ENCODE peak calls at places on chromosomes 12 and 14, in nine cellular contexts. V, E, F, A, Z, I, W, T and S are unnamed samples.

GRCh38 chr12:51917746-51918453 is 10.6 kb downstream of the ACVRL1 start:
- DNase-seq in Z (no peak), V (peak), E (no peak), F (no peak), W (no peak), T (no peak), A (no peak), I (no peak), S (no peak)

GRCh38 chr12:21940972-21941521 is at the start of gene ABCC9:
- DNase-seq in Z (peak), I (no peak), A (no peak), E (peak), T (peak), V (peak), W (no peak), F (no peak), S (no peak)

GRCh38 chr14:64556526-64556925 is 6.8 kb downstream of the PPP1R36 start:
- DNase-seq in V (no peak), A (no peak), T (no peak), I (no peak), F (no peak), E (no peak), Z (peak), W (peak), S (no peak)

GRCh38 chr12:20181416-20181815 is 186.9 kb upstream of the PDE3A start:
- DNase-seq in W (no peak), E (no peak), A (no peak), V (no peak), T (no peak), F (no peak), I (no peak), Z (no peak), S (no peak)

GRCh38 chr12:60308366-60309000 is 712.7 kb downstream of the SLC16A7 start:
- DNase-seq in E (no peak), W (no peak), F (no peak), V (no peak), Z (no peak), I (no peak), A (no peak), T (no peak), S (no peak)

GRCh38 chr12:100706029-100706428 is 88.5 kb upstream of the ANO4 start:
- DNase-seq in E (no peak), Z (no peak), T (no peak), V (no peak), I (no peak), W (peak), F (no peak), A (no peak), S (no peak)

GRCh38 chr14:72706485-72706884 is 187.4 kb downstream of the DPF3 start:
- DNase-seq in I (no peak), W (no peak), F (no peak), V (no peak), Z (no peak), T (no peak), A (no peak), E (no peak), S (no peak)

GRCh38 chr14:75523771-75524171 is 1.5 kb downstream of the BATF start:
- DNase-seq in Z (no peak), I (no peak), F (no peak), E (no peak), A (no peak), W (no peak), T (no peak), V (no peak), S (no peak)

GRCh38 chr12:106309671-106310313 is 7.3 kb downstream of the TCP11L2 start:
- DNase-seq in W (peak), T (no peak), I (no peak), A (no peak), V (no peak), E (no peak), Z (no peak), F (no peak), S (no peak)

GRCh38 chr12:96177013-96177412 is 17.2 kb upstream of the ELK3 start:
- DNase-seq in W (no peak), I (no peak), E (no peak), T (no peak), Z (no peak), V (no peak), F (no peak), A (no peak), S (no peak)

GRCh38 chr12:19190292-19191031 is 60.9 kb downstream of the PLEKHA5 start:
- DNase-seq in A (no peak), F (no peak), I (no peak), V (no peak), Z (no peak), T (no peak), W (no peak), E (no peak), S (no peak)

GRCh38 chr12:49944718-49945117 is 5.8 kb upstream of the AQP2 start:
- DNase-seq in Z (no peak), A (no peak), I (no peak), W (no peak), T (peak), F (no peak), V (no peak), E (no peak), S (no peak)

GRCh38 chr12:70722584-70723343 is 85.5 kb upstream of the PTPRB start:
- DNase-seq in A (no peak), E (no peak), I (no peak), W (no peak), T (no peak), F (peak), Z (peak), V (no peak), S (no peak)

GRCh38 chr14:69719501-69719951 is 47.4 kb upstream of the SRSF5 start:
- DNase-seq in Z (peak), I (no peak), W (peak), V (peak), F (no peak), E (no peak), A (peak), T (peak), S (no peak)

GRCh38 chr12:29616664-29617409 is 119.4 kb upstream of the OVCH1 start:
- DNase-seq in I (no peak), V (no peak), Z (no peak), W (no peak), A (no peak), T (no peak), E (no peak), F (no peak), S (no peak)

GRCh38 chr12:68521321-68521839 is 89.3 kb upstream of the RAP1B start:
- DNase-seq in A (no peak), I (no peak), W (peak), V (no peak), F (no peak), T (no peak), Z (no peak), E (no peak), S (no peak)

GRCh38 chr12:68521848-68522502 is 88.7 kb upstream of the RAP1B start:
- DNase-seq in I (no peak), A (no peak), E (no peak), W (no peak), F (no peak), Z (no peak), V (no peak), T (no peak), S (no peak)
- H3K27ac ChIP-seq in I (no peak), A (peak), E (no peak), W (peak), F (no peak), Z (no peak), V (no peak), T (peak), S (no peak)

GRCh38 chr12:84562331-84562730 is 350.3 kb downstream of the SLC6A15 start:
- DNase-seq in E (no peak), F (no peak), A (no peak), T (no peak), W (no peak), V (no peak), Z (no peak), I (no peak), S (no peak)

GRCh38 chr12:84561362-84561761 is 351.2 kb downstream of the SLC6A15 start:
- DNase-seq in T (no peak), F (no peak), W (no peak), Z (no peak), I (no peak), V (no peak), A (no peak), E (no peak), S (no peak)
- H3K27ac ChIP-seq in T (no peak), F (no peak), W (no peak), Z (no peak), I (no peak), V (no peak), A (no peak), E (no peak), S (no peak)

DNA sequence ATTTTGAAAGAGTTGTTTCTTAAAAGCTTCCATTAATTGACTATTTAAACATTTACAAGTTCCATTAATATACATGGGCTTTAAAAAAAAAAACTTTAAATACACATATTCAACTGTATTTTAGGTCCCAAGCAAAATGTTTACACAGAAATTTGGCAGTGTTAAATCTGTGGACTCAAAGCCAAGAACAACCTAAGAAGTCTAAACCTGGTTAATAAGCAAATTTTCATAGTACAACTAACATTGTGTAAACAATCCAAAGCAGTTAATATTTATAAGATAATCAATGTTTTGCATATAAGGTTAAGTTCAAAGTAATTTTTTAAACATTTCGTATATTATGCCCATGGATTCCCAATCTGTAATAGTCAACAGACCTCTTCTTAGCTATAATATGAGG is 77.0 kb downstream of the EPS8 start:
- DNase-seq in T (no peak), Z (no peak), I (no peak), V (no peak), F (no peak), W (no peak), A (no peak), E (no peak), S (no peak)
- H3K27ac ChIP-seq in T (no peak), Z (no peak), I (peak), V (no peak), F (no peak), W (no peak), A (peak), E (peak), S (no peak)

DNA sequence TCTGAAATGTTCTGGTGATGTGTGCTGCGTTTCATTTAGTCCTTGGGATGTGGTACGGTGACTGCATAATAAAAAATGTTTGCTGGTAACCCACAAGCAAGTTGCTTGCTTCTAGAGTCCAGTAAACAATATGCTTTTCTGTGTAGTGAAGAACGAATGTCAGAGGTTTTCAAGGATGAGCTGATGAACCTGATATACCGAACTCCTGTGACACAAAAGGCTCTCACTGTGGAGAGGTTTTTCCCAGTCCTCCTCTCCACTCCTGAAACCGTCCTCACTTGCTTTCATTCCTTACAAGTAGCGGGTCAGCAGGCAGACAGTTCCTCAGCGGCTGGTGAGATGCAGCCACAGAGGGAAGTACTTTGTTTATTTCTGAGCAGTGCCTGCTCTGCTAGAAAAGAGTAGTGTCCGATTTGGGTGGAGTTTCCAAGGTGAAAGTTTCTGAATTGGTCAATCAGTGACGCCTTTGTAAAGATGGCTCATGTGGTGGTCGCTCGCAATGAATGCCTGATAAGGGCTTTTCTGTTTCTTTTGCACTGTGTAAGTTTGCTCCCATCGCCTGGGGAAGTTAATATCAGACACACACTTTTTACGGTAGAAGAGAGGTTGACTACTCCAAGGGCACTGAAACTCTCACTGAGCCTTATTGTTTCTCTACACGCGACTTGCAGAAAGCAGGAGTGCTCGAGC is 3.0 kb downstream of the ETV6 start:
- DNase-seq in V (no peak), I (peak), A (no peak), F (no peak), Z (no peak), T (no peak), W (no peak), E (peak), S (peak)
- H3K27ac ChIP-seq in V (no peak), I (peak), A (peak), F (peak), Z (peak), T (peak), W (peak), E (no peak), S (peak)

GRCh38 chr12:31492599-31493196 is 98.2 kb downstream of the DENND5B start:
- DNase-seq in E (no peak), W (no peak), A (no peak), F (no peak), I (no peak), V (no peak), Z (no peak), T (no peak), S (no peak)

GRCh38 chr12:31494455-31494854 is 96.5 kb downstream of the DENND5B start:
- DNase-seq in I (no peak), A (no peak), W (no peak), T (no peak), V (no peak), F (no peak), E (no peak), Z (peak), S (no peak)

GRCh38 chr12:31488737-31489338 is 102.1 kb downstream of the DENND5B start:
- DNase-seq in E (no peak), F (no peak), V (no peak), I (no peak), W (no peak), T (no peak), Z (no peak), A (no peak), S (no peak)

GRCh38 chr12:31491395-31491794 is 99.5 kb downstream of the DENND5B start:
- DNase-seq in I (no peak), A (no peak), Z (peak), W (no peak), V (no peak), F (no peak), E (no peak), T (no peak), S (no peak)

GRCh38 chr12:31491819-31492598 is 98.9 kb downstream of the DENND5B start:
- DNase-seq in E (no peak), A (no peak), V (no peak), T (no peak), F (no peak), Z (peak), I (no peak), W (peak), S (no peak)
- H3K27ac ChIP-seq in E (no peak), A (no peak), V (peak), T (no peak), F (no peak), Z (no peak), I (no peak), W (no peak), S (no peak)

GRCh38 chr12:109200825-109201495 is 84.6 kb downstream of the ACACB start:
- DNase-seq in A (no peak), E (no peak), V (no peak), Z (no peak), I (no peak), F (no peak), T (no peak), W (no peak), S (no peak)

GRCh38 chr12:109196332-109196731 is 79.9 kb downstream of the ACACB start:
- DNase-seq in F (no peak), I (no peak), W (no peak), E (no peak), V (no peak), T (no peak), A (no peak), Z (no peak), S (no peak)

GRCh38 chr12:109201496-109201885 is 85.1 kb downstream of the ACACB start:
- DNase-seq in Z (no peak), I (no peak), F (no peak), T (no peak), V (no peak), W (no peak), A (no peak), E (no peak), S (no peak)

GRCh38 chr12:109197327-109197726 is 80.9 kb downstream of the ACACB start:
- DNase-seq in W (no peak), A (no peak), E (no peak), I (no peak), F (no peak), V (no peak), Z (no peak), T (no peak), S (no peak)

DNA sequence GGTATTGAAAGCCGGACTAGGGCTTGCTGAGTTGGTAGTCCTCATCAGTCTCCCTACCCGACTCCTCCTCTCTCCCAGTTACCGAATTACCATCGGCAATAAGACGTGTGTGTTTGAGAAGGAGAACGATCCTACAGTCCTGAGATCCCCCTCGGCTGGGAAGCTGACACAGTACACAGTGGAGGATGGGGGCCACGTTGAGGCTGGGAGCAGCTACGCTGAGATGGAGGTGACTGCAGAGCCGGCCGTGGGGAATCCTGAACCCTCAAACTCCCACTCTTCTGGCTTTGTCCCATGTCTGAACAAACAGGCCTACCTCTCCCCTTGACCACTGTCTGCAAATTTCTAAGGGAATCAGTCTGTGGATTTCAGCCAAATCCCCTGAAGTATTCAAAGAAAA is 82.9 kb downstream of the ACACB start:
- DNase-seq in F (no peak), V (peak), W (no peak), Z (no peak), A (no peak), T (no peak), E (no peak), I (no peak), S (no peak)
- H3K27ac ChIP-seq in F (no peak), V (no peak), W (no peak), Z (no peak), A (no peak), T (no peak), E (no peak), I (no peak), S (no peak)